ENCODE peak calls at places on chromosomes 4 and X, in five cellular contexts. J, A, Q, T and X are unnamed samples.

GRCh38 chr4:150784305-150784704 is 202.4 kb downstream of the MAB21L2 start:
- DNase-seq in T (no peak), Q (no peak), A (no peak), J (no peak), X (no peak)

GRCh38 chr4:76238236-76238635 is 13.3 kb upstream of the FAM47E start:
- DNase-seq in J (no peak), T (no peak), Q (no peak), A (no peak), X (no peak)

GRCh38 chr4:1523907-1524636 is 117.8 kb upstream of the NKX1-1 start:
- DNase-seq in A (no peak), J (no peak), T (no peak), Q (no peak), X (no peak)

GRCh38 chr4:138320856-138321255 is 78.7 kb upstream of the SLC7A11 start:
- DNase-seq in Q (no peak), T (no peak), J (no peak), A (no peak), X (no peak)

GRCh38 chr4:165175879-165176278 is 31.5 kb upstream of the KLHL2 start:
- DNase-seq in J (no peak), Q (no peak), T (no peak), A (no peak), X (no peak)

GRCh38 chr4:184463158-184463557 is 11.2 kb downstream of the IRF2 start:
- DNase-seq in Q (no peak), J (no peak), T (no peak), A (no peak), X (no peak)

GRCh38 chr4:687048-687974 is 1.6 kb downstream of the SLC49A3 start:
- DNase-seq in Q (peak), J (no peak), A (no peak), T (no peak), X (peak)

GRCh38 chr4:148222991-148223660 is 219.1 kb downstream of the NR3C2 start:
- DNase-seq in J (no peak), T (no peak), A (no peak), Q (no peak), X (no peak)

GRCh38 chr4:177391953-177392352 is 50.3 kb downstream of the AGA start:
- DNase-seq in Q (no peak), J (no peak), A (no peak), T (no peak), X (no peak)

GRCh38 chrX:130340271-130340670 is 552 bp downstream of the SLC25A14 start:
- DNase-seq in Q (no peak), J (no peak), T (no peak), A (no peak), X (no peak)

GRCh38 chr4:623914-624626 is 1.3 kb upstream of the PDE6B start:
- DNase-seq in Q (no peak), J (no peak), T (no peak), A (no peak), X (peak)

GRCh38 chrX:20479896-20480295 is 213.2 kb upstream of the RPS6KA3 start:
- DNase-seq in T (no peak), A (no peak), J (no peak), Q (no peak), X (no peak)

GRCh38 chr4:139167774-139168444 is 9.1 kb downstream of the ELF2 start:
- DNase-seq in T (no peak), Q (no peak), J (peak), A (no peak), X (peak)

GRCh38 chr4:54526560-54526959 is 131.2 kb upstream of the KIT start:
- DNase-seq in J (no peak), T (no peak), Q (no peak), A (no peak), X (no peak)

GRCh38 chrX:121987163-121987562 is 939.8 kb downstream of the GLUD2 start:
- DNase-seq in T (no peak), A (no peak), J (no peak), Q (no peak), X (peak)

GRCh38 chr4:120843840-120844527 is 78.5 kb downstream of the PRDM5 start:
- DNase-seq in Q (peak), A (no peak), T (no peak), J (peak), X (no peak)

GRCh38 chrX:38561951-38562719 is 793 bp downstream of the TSPAN7 start:
- DNase-seq in J (peak), T (peak), A (peak), Q (peak), X (peak)

GRCh38 chr4:26074672-26075071 is 160.7 kb downstream of the SMIM20 start:
- DNase-seq in J (no peak), Q (no peak), T (no peak), A (no peak), X (no peak)

GRCh38 chrX:101642086-101642485 is 17.6 kb downstream of the ARMCX2 start:
- DNase-seq in Q (no peak), A (no peak), J (no peak), T (no peak), X (no peak)

GRCh38 chr4:122450847-122451246 is 5.7 kb downstream of the IL2 start:
- DNase-seq in A (no peak), Q (peak), T (no peak), J (no peak), X (peak)

GRCh38 chr4:171538601-171539100 is 274.6 kb upstream of the GALNTL6 start:
- DNase-seq in J (no peak), T (no peak), A (no peak), Q (no peak), X (no peak)

GRCh38 chr4:79576480-79576803 is 168.4 kb upstream of the GK2 start:
- DNase-seq in J (peak), T (peak), Q (peak), A (peak), X (peak)

GRCh38 chr4:24991015-24991414 is 39.7 kb downstream of the LGI2 start:
- DNase-seq in T (no peak), A (no peak), Q (no peak), J (no peak), X (peak)

GRCh38 chr4:572594-572993 is 3.5 kb downstream of the TMEM271 start:
- DNase-seq in T (no peak), J (no peak), A (no peak), Q (no peak), X (no peak)

GRCh38 chr4:60952921-60953320 is 247.2 kb upstream of the ADGRL3 start:
- DNase-seq in T (no peak), A (no peak), J (no peak), Q (no peak), X (no peak)

GRCh38 chrX:148024425-148025148 is 43.5 kb downstream of the FMR1NB start:
- DNase-seq in J (no peak), T (no peak), Q (no peak), A (no peak), X (no peak)

GRCh38 chr4:6857009-6857882 is 52.4 kb upstream of the TBC1D14 start:
- DNase-seq in J (no peak), A (no peak), Q (no peak), T (no peak), X (peak)

GRCh38 chrX:53713987-53714579 is 27.6 kb upstream of the HUWE1 start:
- DNase-seq in Q (no peak), A (no peak), J (no peak), T (no peak), X (no peak)

GRCh38 chrX:13432376-13432775 is 112.5 kb upstream of the ATXN3L start:
- DNase-seq in J (no peak), Q (no peak), A (no peak), T (no peak), X (peak)

GRCh38 chr4:181756451-181756850 is 486.8 kb upstream of the TENM3 start:
- DNase-seq in A (no peak), T (no peak), Q (no peak), J (no peak), X (no peak)

GRCh38 chr4:98558770-98559169 is 99.6 kb downstream of the TSPAN5 start:
- DNase-seq in Q (no peak), T (no peak), A (no peak), J (no peak), X (no peak)

GRCh38 chrX:103918584-103919335 is 43.7 kb upstream of the TMSB15B start:
- DNase-seq in A (peak), T (peak), Q (peak), J (peak), X (peak)

GRCh38 chr4:16665942-16666586 is 232.4 kb downstream of the LDB2 start:
- DNase-seq in J (no peak), A (no peak), Q (no peak), T (no peak), X (no peak)

GRCh38 chr4:176052744-176053143 is 12.9 kb upstream of the WDR17 start:
- DNase-seq in T (no peak), J (no peak), Q (no peak), A (no peak), X (no peak)

GRCh38 chr4:6169239-6169638 is 31.1 kb downstream of the JAKMIP1 start:
- DNase-seq in T (no peak), A (no peak), Q (no peak), J (no peak), X (no peak)

GRCh38 chr4:152024881-152025280 is 264.1 kb upstream of the GATB start:
- DNase-seq in Q (no peak), A (no peak), T (no peak), J (no peak), X (no peak)